ENCODE peak calls at places on chromosome 18, in four cellular contexts. I is H1, O is GM12878, W is HepG2. T is an unnamed sample.

GRCh38 chr18:74397572-74397971 is 59.5 kb downstream of the DIPK1C start:
- DNase-seq in I (no peak), O (no peak), W (no peak), T (no peak)

GRCh38 chr18:34942276-34942675 is 98.9 kb upstream of the MAPRE2 start:
- DNase-seq in I (no peak), O (no peak), W (no peak), T (no peak)

GRCh38 chr18:47968006-47968676 is 37.7 kb upstream of the SMAD2 start:
- DNase-seq in I (peak; percentile 63), O (no peak), W (no peak), T (peak; percentile 87)

GRCh38 chr18:51621103-51621969 is 423.9 kb upstream of the MEX3C start:
- DNase-seq in I (peak; percentile 33), O (peak; percentile 12), W (peak; percentile 21), T (peak; percentile 60)

GRCh38 chr18:59865241-59865986 is 34.4 kb upstream of the PMAIP1 start:
- DNase-seq in I (no peak), O (no peak), W (no peak), T (no peak)

GRCh38 chr18:64097497-64097896 is 51.4 kb downstream of the LINC00305 start:
- DNase-seq in I (no peak), O (no peak), W (no peak), T (no peak)

GRCh38 chr18:45723921-45724320 is at the start of gene SLC14A1:
- DNase-seq in I (no peak), O (no peak), W (no peak), T (no peak)

GRCh38 chr18:9760641-9761040 is 52.5 kb downstream of the RAB31 start:
- DNase-seq in I (no peak), O (no peak), W (no peak), T (no peak)

GRCh38 chr18:14962626-14963025 is 214.7 kb downstream of the ANKRD30B start:
- DNase-seq in I (no peak), O (no peak), W (no peak), T (no peak)

GRCh38 chr18:25282282-25282681 is 69.7 kb downstream of the ZNF521 start:
- DNase-seq in I (no peak), O (no peak), W (no peak), T (no peak)

GRCh38 chr18:41459657-41460056 is 495.4 kb upstream of the PIK3C3 start:
- DNase-seq in I (no peak), O (no peak), W (no peak), T (no peak)

GRCh38 chr18:48060346-48060745 is 129.9 kb upstream of the SMAD2 start:
- DNase-seq in I (no peak), O (no peak), W (no peak), T (no peak)

GRCh38 chr18:179499-179898 is 21.1 kb downstream of the USP14 start:
- DNase-seq in I (no peak), O (no peak), W (no peak), T (no peak)

GRCh38 chr18:55850904-55851303 is 262.9 kb upstream of the TCF4 start:
- DNase-seq in I (no peak), O (no peak), W (no peak), T (no peak)

GRCh38 chr18:27717816-27718215 is 459.1 kb downstream of the CDH2 start:
- DNase-seq in I (peak; percentile 10), O (no peak), W (no peak), T (no peak)

GRCh38 chr18:2981212-2981728 is 31.7 kb downstream of the LPIN2 start:
- DNase-seq in I (no peak), O (no peak), W (no peak), T (no peak)

GRCh38 chr18:58831610-58832009 is 33.1 kb upstream of the ZNF532 start:
- DNase-seq in I (no peak), O (no peak), W (no peak), T (no peak)

GRCh38 chr18:13611058-13611615 is 115.2 kb downstream of the FAM210A start:
- DNase-seq in I (no peak), O (no peak), W (no peak), T (peak; percentile 22)

GRCh38 chr18:13612111-13612997 is 114.0 kb downstream of the FAM210A start:
- DNase-seq in I (no peak), O (peak; percentile 94), W (no peak), T (no peak)

GRCh38 chr18:13611616-13612110 is 114.7 kb downstream of the FAM210A start:
- DNase-seq in I (no peak), O (no peak), W (no peak), T (no peak)

GRCh38 chr18:13608791-13609552 is 117.4 kb downstream of the FAM210A start:
- DNase-seq in I (no peak), O (no peak), W (no peak), T (no peak)

DNA sequence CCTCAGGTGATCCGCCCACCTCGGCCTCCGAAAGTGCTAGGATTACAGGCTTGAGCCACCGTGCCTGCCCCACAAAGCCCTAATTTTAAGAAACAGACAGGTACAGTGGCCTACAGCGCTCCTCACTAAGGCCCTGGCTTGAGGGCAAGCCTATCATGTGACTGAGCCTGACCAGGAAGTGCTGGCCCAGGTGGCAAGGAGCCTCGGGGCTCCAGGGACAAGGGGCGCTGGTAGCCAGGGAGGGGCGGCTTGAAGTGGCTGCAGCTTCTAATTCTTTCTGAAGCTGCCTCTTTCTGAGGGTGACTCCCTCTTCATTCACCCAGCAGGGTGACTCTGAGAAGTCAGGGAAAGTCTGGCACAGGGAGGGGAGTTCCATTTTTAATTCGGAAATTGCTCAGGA is 115.8 kb downstream of the FAM210A start:
- DNase-seq in I (no peak), O (no peak), W (no peak), T (no peak)
- H3K9ac ChIP-seq in I (no peak overlapping the region), O (peak overlapping the region; percentile 74), W (no peak overlapping the region), T (peak overlapping the region; percentile 17)

DNA sequence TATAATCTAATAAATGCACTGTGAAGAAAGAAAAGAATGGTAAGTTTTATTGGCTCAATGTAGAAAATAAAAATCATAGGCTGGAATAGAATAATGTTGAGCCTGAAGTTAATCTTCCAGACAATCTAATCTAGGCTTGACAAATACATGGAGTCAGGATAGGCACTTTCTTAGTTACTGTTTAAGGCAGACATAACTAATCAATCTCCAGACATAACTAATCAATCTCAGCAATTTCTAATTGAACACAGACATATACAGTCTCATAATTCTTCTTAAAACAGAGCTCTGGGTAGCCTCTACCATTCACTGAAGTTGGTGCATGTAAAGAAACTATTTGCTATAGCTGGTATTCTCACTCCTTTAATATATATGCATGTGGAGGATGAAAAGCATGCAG is 150.1 kb upstream of the CTAGE1 start:
- DNase-seq in I (no peak), O (no peak), W (no peak), T (no peak)
- TF ChIP-seq SUZ12 in I (no peak), O (no peak), W (no peak), T (no peak)

DNA sequence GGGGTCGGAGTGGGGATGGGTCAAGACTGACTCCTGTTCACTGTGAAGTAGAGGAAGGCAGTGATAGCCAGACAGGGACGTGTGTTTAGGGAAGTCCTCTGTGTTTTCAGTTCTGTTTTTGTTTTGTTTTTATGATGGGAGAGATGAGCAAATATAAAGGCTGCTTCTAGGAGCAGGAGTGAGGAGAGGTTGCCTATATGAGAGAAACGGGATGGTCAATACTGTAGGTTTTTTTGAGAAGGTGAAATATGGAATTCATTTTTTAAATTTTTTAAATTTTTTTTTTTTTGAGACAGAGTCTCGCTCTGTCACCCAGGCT is 3.8 kb upstream of the RMC1 start:
- DNase-seq in I (no peak), O (no peak), W (no peak), T (no peak)
- H3K9ac ChIP-seq in I (no peak overlapping the region), O (no peak overlapping the region), W (no peak overlapping the region), T (no peak overlapping the region)

GRCh38 chr18:7902399-7902839 is 335.3 kb downstream of the PTPRM start:
- DNase-seq in I (no peak), O (no peak), W (no peak), T (no peak)
- TF ChIP-seq SUZ12 in I (no peak), O (no peak), W (no peak), T (no peak)

GRCh38 chr18:26555804-26556553 is 7.6 kb upstream of the KCTD1 start:
- DNase-seq in I (no peak), O (no peak), W (no peak), T (no peak)
- H3K9ac ChIP-seq in I (no peak overlapping the region), O (no peak overlapping the region), W (no peak overlapping the region), T (no peak overlapping the region)

T was measured in NT2/D1.